ENCODE peak calls at places on chromosomes 6 and 20, in five cellular contexts. B is ovary; C is pancreas; N is left ventricle myocardium inferior; Z is effector memory CD4-positive, alpha-beta T cell. R is an unnamed sample. For H3K9me3, the result is how much of the 10 kb centered on the place peaks cover.

GRCh38 chr6:27547157-27548075 is 74.5 kb upstream of the ZNF184 start:
- DNase-seq in N (no peak), B (no peak), Z (no peak), C (no peak), R (no peak)

GRCh38 chr6:3383525-3383924 is 73.3 kb downstream of the SLC22A23 start:
- DNase-seq in B (no peak), N (no peak), Z (no peak), C (no peak), R (no peak)

GRCh38 chr6:153668758-153669157 is 370.3 kb upstream of the OPRM1 start:
- DNase-seq in B (no peak), C (no peak), N (no peak), Z (no peak), R (no peak)

GRCh38 chr20:41655966-41656685 is 37.9 kb upstream of the CHD6 start:
- DNase-seq in N (no peak), C (no peak), Z (no peak), B (no peak), R (no peak)

GRCh38 chr20:23205656-23206055 is 119.5 kb upstream of the CD93 start:
- DNase-seq in B (peak), N (peak), C (no peak), Z (no peak), R (peak)

GRCh38 chr6:157646012-157646411 is 177.0 kb upstream of the SNX9 start:
- DNase-seq in Z (no peak), C (no peak), B (no peak), N (no peak), R (no peak)

GRCh38 chr20:34536798-34537394 is 20.7 kb downstream of the DYNLRB1 start:
- DNase-seq in Z (no peak), B (peak), N (peak), C (no peak), R (no peak)

GRCh38 chr6:119075200-119075981 is 3.1 kb downstream of the FAM184A start:
- DNase-seq in B (no peak), N (no peak), C (no peak), Z (no peak), R (no peak)

GRCh38 chr6:158376650-158377081 is 64.4 kb downstream of the TULP4 start:
- DNase-seq in N (no peak), C (no peak), B (no peak), Z (no peak), R (no peak)

GRCh38 chr6:45116714-45117410 is 211.3 kb upstream of the RUNX2 start:
- DNase-seq in N (no peak), C (no peak), B (no peak), Z (no peak), R (no peak)

GRCh38 chr6:17393335-17394191 is at the start of gene CAP2:
- DNase-seq in Z (no peak), N (peak), C (peak), B (peak), R (peak)

GRCh38 chr6:55664581-55665223 is 85.7 kb upstream of the HMGCLL1 start:
- DNase-seq in B (no peak), Z (no peak), N (no peak), C (no peak), R (no peak)

GRCh38 chr20:63312268-63312667 is 19.3 kb downstream of the COL20A1 start:
- DNase-seq in Z (no peak), N (peak), B (no peak), C (peak), R (no peak)

GRCh38 chr6:5123296-5124135 is 38.4 kb downstream of the PPP1R3G start:
- DNase-seq in C (no peak), Z (no peak), N (no peak), B (no peak), R (no peak)

GRCh38 chr6:5506575-5506974 is 245.3 kb downstream of the FARS2 start:
- DNase-seq in Z (no peak), C (no peak), B (no peak), N (no peak), R (no peak)

GRCh38 chr20:19809487-19809886 is 51.4 kb downstream of the RIN2 start:
- DNase-seq in B (no peak), N (no peak), Z (no peak), C (no peak), R (no peak)

GRCh38 chr6:30591008-30591407 is 19.8 kb downstream of the ABCF1 start:
- DNase-seq in B (no peak), N (no peak), Z (no peak), C (no peak), R (no peak)

GRCh38 chr20:10910535-10911239 is 236.9 kb upstream of the JAG1 start:
- DNase-seq in B (no peak), N (peak), Z (no peak), C (no peak), R (no peak)

GRCh38 chr20:48941467-48941866 is 20.0 kb downstream of the ARFGEF2 start:
- DNase-seq in C (no peak), Z (no peak), N (no peak), B (no peak), R (no peak)

GRCh38 chr20:48945840-48946514 is 24.5 kb downstream of the ARFGEF2 start:
- DNase-seq in B (no peak), N (no peak), Z (no peak), C (no peak), R (no peak)

GRCh38 chr20:48942730-48943129 is 21.2 kb downstream of the ARFGEF2 start:
- DNase-seq in Z (no peak), N (no peak), B (no peak), C (no peak), R (no peak)

GRCh38 chr20:48948612-48949011 is 27.1 kb downstream of the ARFGEF2 start:
- DNase-seq in N (no peak), Z (no peak), C (no peak), B (no peak), R (no peak)

GRCh38 chr20:48944663-48945297 is 23.3 kb downstream of the ARFGEF2 start:
- DNase-seq in N (no peak), Z (no peak), B (no peak), C (no peak), R (no peak)
- H3K27ac ChIP-seq in N (no peak), Z (no peak), B (no peak), C (no peak), R (no peak)

GRCh38 chr6:25630508-25631229 is 21.3 kb upstream of the SCGN start:
- DNase-seq in B (no peak), C (no peak), Z (no peak), N (no peak), R (no peak)

GRCh38 chr6:25629202-25629584 is 22.8 kb upstream of the SCGN start:
- DNase-seq in N (no peak), C (no peak), B (no peak), Z (no peak), R (no peak)

GRCh38 chr6:25623874-25624273 is 28.1 kb upstream of the SCGN start:
- DNase-seq in N (no peak), C (no peak), B (no peak), Z (no peak), R (no peak)

GRCh38 chr6:25628471-25629201 is 23.4 kb upstream of the SCGN start:
- DNase-seq in B (no peak), C (no peak), Z (no peak), N (no peak), R (no peak)

GRCh38 chr6:25627001-25627400 is 25.0 kb upstream of the SCGN start:
- DNase-seq in B (no peak), C (no peak), N (no peak), Z (no peak), R (no peak)
- H3K9me3 ChIP-seq in B (under half), C (under half), N (under half), Z (under half), R (under half)

GRCh38 chr20:31862157-31862470 is 8.2 kb downstream of the DUSP15 start:
- DNase-seq in C (no peak), N (no peak), Z (no peak), B (no peak), R (no peak)
- H3K4me3 ChIP-seq in C (no peak), N (no peak), Z (no peak), B (no peak), R (no peak)

GRCh38 chr20:53914861-53915458 is 155.4 kb downstream of the BCAS1 start:
- DNase-seq in C (no peak), N (no peak), B (no peak), Z (no peak), R (no peak)
- H3K27ac ChIP-seq in C (peak), N (peak), B (peak), Z (peak), R (peak)

DNA sequence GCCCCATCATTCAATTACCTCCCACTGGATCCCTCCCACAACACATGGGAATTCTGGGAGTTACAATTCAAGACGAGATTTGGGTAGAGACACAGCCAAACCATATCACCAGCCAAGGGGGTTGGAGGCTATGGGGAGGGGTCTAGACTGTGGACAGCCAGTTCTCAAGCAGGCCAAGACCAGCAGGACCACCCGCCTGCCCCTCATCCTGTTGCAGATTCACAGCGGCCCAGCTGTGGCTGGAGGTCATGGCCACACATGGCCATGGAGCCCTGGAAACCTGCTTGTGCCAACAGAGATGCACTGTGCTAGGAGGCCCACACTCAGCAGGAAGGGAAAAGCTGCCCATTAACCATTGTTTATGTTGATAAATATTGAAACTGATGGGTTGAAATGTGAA is 240.5 kb downstream of the TTLL2 start:
- DNase-seq in Z (no peak), B (no peak), N (no peak), C (no peak), R (no peak)
- H3K9me3 ChIP-seq in Z (under half), B (under half), N (under half), C (under half), R (under half)

GRCh38 chr20:5656136-5656535 is 94.1 kb upstream of the SHLD1 start:
- DNase-seq in B (no peak), N (no peak), C (no peak), Z (no peak), R (no peak)

GRCh38 chr20:5660346-5660745 is 89.9 kb upstream of the SHLD1 start:
- DNase-seq in N (no peak), Z (no peak), B (no peak), C (no peak), R (no peak)

GRCh38 chr20:5657190-5657872 is 92.9 kb upstream of the SHLD1 start:
- DNase-seq in C (no peak), N (peak), Z (no peak), B (peak), R (no peak)

GRCh38 chr20:5658897-5659296 is 91.3 kb upstream of the SHLD1 start:
- DNase-seq in B (peak), C (no peak), N (peak), Z (no peak), R (peak)

DNA sequence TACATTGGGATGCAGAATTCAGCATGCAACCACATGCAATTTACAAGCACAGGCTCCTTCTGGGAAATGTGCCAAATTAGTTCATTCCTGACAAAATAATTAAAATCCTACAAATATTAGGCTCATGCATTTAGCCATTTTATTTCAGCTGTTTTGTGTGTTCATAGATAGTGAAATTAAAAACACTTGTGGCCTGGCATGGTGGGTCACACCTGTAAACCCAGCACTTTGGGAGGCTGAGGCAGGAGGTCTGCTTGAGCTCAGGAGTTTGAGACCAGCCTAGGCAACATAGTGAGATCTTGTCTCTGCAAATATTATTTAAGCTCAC is 92.4 kb upstream of the SHLD1 start:
- DNase-seq in N (no peak), B (no peak), Z (no peak), C (no peak), R (no peak)
- H3K4me3 ChIP-seq in N (no peak), B (no peak), Z (no peak), C (no peak), R (no peak)

GRCh38 chr6:1669996-1670395 is 60.3 kb downstream of the FOXC1 start:
- DNase-seq in C (no peak), Z (no peak), N (no peak), B (no peak), R (no peak)

GRCh38 chr6:1667012-1667804 is 57.5 kb downstream of the FOXC1 start:
- DNase-seq in Z (no peak), C (no peak), B (no peak), N (no peak), R (no peak)

GRCh38 chr6:1672379-1672778 is 62.7 kb downstream of the FOXC1 start:
- DNase-seq in C (no peak), N (no peak), Z (no peak), B (no peak), R (no peak)

GRCh38 chr6:1667805-1668175 is 58.1 kb downstream of the FOXC1 start:
- DNase-seq in B (no peak), Z (no peak), N (no peak), C (no peak), R (no peak)

GRCh38 chr6:1670711-1671462 is 61.2 kb downstream of the FOXC1 start:
- DNase-seq in C (no peak), N (no peak), B (no peak), Z (no peak), R (no peak)
- H3K27ac ChIP-seq in C (no peak), N (no peak), B (no peak), Z (no peak), R (no peak)

GRCh38 chr20:29409833-29410804 is 1847.3 kb upstream of the DEFB115 start:
- DNase-seq in B (no peak), C (peak), Z (no peak), N (no peak), R (no peak)
- H3K9me3 ChIP-seq in B (under half), C (under half), Z (under half), N (under half), R (under half)

GRCh38 chr6:22476811-22477210 is 92.6 kb upstream of the HDGFL1 start:
- DNase-seq in B (no peak), C (no peak), Z (no peak), N (no peak), R (no peak)

GRCh38 chr6:22470454-22471368 is 98.7 kb upstream of the HDGFL1 start:
- DNase-seq in Z (no peak), N (peak), B (peak), C (peak), R (peak)

GRCh38 chr6:22471369-22471690 is 98.0 kb upstream of the HDGFL1 start:
- DNase-seq in C (no peak), N (no peak), Z (no peak), B (no peak), R (no peak)

GRCh38 chr6:22471746-22472145 is 97.6 kb upstream of the HDGFL1 start:
- DNase-seq in N (no peak), B (no peak), C (no peak), Z (no peak), R (no peak)

DNA sequence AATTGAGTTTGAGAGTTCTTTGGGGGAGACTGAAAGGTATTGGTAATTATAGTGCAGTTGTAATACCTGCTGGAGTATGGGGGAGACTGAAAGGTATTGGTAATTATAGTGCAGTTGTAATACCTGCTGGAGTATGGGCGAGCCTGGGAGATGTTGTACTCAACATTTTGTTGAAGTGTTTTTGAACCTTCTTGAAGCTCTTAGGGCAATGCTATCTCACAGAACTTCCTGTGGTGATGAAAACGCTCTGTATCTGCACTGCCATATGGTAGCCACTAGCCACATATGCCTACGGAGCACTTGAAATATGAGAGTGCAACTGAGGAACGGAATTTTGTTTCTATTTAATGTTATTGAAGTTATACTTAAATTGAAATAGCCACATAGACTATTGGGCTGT is 95.1 kb upstream of the HDGFL1 start:
- DNase-seq in C (no peak), N (no peak), Z (no peak), B (no peak), R (no peak)
- H3K4me3 ChIP-seq in C (no peak), N (no peak), Z (no peak), B (no peak), R (no peak)